ENCODE peak calls at places on chromosomes 12 and 14, in four cellular contexts. One of them, this sample, is unnamed.

GRCh38 chr12:69511870-69512269 is 41.7 kb downstream of the FRS2 start:
- DNase-seq in HCT116: no peak
- DNase-seq in HepG2: no peak
- DNase-seq in K562: no peak
- DNase-seq in this sample: no peak

GRCh38 chr14:60724080-60724618 is at the start of gene SIX4:
- DNase-seq in HCT116: peak
- DNase-seq in HepG2: peak
- DNase-seq in K562: peak
- DNase-seq in this sample: peak

GRCh38 chr12:88897723-88898122 is 317.5 kb upstream of the KITLG start:
- DNase-seq in HCT116: no peak
- DNase-seq in HepG2: no peak
- DNase-seq in K562: no peak
- DNase-seq in this sample: no peak

GRCh38 chr12:4290011-4290790 is 16.6 kb downstream of the CCND2 start:
- DNase-seq in HCT116: no peak
- DNase-seq in HepG2: no peak
- DNase-seq in K562: no peak
- DNase-seq in this sample: no peak

GRCh38 chr12:118136559-118137003 is 657 bp downstream of the PEBP1 start:
- DNase-seq in HCT116: no peak
- DNase-seq in HepG2: peak
- DNase-seq in K562: peak
- DNase-seq in this sample: no peak

GRCh38 chr14:90040411-90040810 is 21.4 kb upstream of the KCNK13 start:
- DNase-seq in HCT116: no peak
- DNase-seq in HepG2: no peak
- DNase-seq in K562: no peak
- DNase-seq in this sample: no peak

GRCh38 chr12:78101946-78102635 is 271.4 kb downstream of the NAV3 start:
- DNase-seq in HCT116: peak
- DNase-seq in HepG2: no peak
- DNase-seq in K562: no peak
- DNase-seq in this sample: no peak

GRCh38 chr12:11228268-11228879 is 41.1 kb downstream of the PRB3 start:
- DNase-seq in HCT116: peak
- DNase-seq in HepG2: peak
- DNase-seq in K562: peak
- DNase-seq in this sample: peak

GRCh38 chr14:54567224-54567633 is 301 bp downstream of the SAMD4A start:
- DNase-seq in HCT116: no peak
- DNase-seq in HepG2: no peak
- DNase-seq in K562: peak
- DNase-seq in this sample: no peak

GRCh38 chr14:74804219-74804825 is 41.2 kb downstream of the YLPM1 start:
- DNase-seq in HCT116: peak
- DNase-seq in HepG2: peak
- DNase-seq in K562: peak
- DNase-seq in this sample: peak

GRCh38 chr14:91302391-91302790 is 57.9 kb upstream of the GPR68 start:
- DNase-seq in HCT116: no peak
- DNase-seq in HepG2: no peak
- DNase-seq in K562: no peak
- DNase-seq in this sample: no peak

GRCh38 chr12:26042645-26043044 is 82.2 kb downstream of the BHLHE41 start:
- DNase-seq in HCT116: no peak
- DNase-seq in HepG2: no peak
- DNase-seq in K562: no peak
- DNase-seq in this sample: no peak

GRCh38 chr12:67413577-67413976 is 144.4 kb downstream of the CAND1 start:
- DNase-seq in HCT116: no peak
- DNase-seq in HepG2: no peak
- DNase-seq in K562: no peak
- DNase-seq in this sample: no peak

GRCh38 chr14:85535916-85536834 is 6.2 kb downstream of the FLRT2 start:
- DNase-seq in HCT116: no peak
- DNase-seq in HepG2: peak
- DNase-seq in K562: no peak
- DNase-seq in this sample: no peak
- TF ChIP-seq TCF7L2 in HCT116: no peak
- TF ChIP-seq TCF7L2 in HepG2: no peak
- TF ChIP-seq TCF7L2 in K562: no peak
- TF ChIP-seq TCF7L2 in this sample: no peak

DNA sequence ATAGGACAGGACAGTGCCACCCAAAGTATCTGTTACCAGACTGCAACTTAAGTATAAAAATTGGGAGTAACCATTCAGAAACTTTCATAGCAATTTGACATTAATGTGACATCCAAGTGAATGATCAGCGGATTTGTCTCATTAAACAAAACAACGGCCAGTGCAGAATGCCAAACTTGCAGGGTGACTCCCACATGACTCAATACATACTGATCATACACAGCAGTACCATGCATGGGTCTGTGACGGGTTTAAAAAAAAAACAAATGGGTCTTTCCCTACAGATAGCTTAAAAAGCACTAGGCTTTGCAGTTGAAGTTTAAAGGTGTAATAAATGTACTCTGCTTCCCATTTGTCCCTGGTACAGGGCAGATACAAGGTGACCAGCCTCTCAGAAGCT is 116.6 kb downstream of the SLC35F4 start:
- DNase-seq in HCT116: no peak
- DNase-seq in HepG2: no peak
- DNase-seq in K562: no peak
- DNase-seq in this sample: no peak
- TF ChIP-seq TCF7L2 in HCT116: no peak
- TF ChIP-seq TCF7L2 in HepG2: no peak
- TF ChIP-seq TCF7L2 in K562: no peak
- TF ChIP-seq TCF7L2 in this sample: no peak

GRCh38 chr14:93629636-93630035 is 158.6 kb downstream of the PRIMA1 start:
- DNase-seq in HCT116: no peak
- DNase-seq in HepG2: no peak
- DNase-seq in K562: no peak
- DNase-seq in this sample: no peak
- TF ChIP-seq TCF7L2 in HCT116: no peak
- TF ChIP-seq TCF7L2 in HepG2: no peak
- TF ChIP-seq TCF7L2 in K562: no peak
- TF ChIP-seq TCF7L2 in this sample: no peak

GRCh38 chr14:35973770-35974169 is 147.6 kb downstream of the BRMS1L start:
- DNase-seq in HCT116: no peak
- DNase-seq in HepG2: no peak
- DNase-seq in K562: no peak
- DNase-seq in this sample: no peak

GRCh38 chr14:35975814-35976213 is 149.7 kb downstream of the BRMS1L start:
- DNase-seq in HCT116: no peak
- DNase-seq in HepG2: no peak
- DNase-seq in K562: no peak
- DNase-seq in this sample: no peak

GRCh38 chr14:35969310-35969709 is 143.2 kb downstream of the BRMS1L start:
- DNase-seq in HCT116: no peak
- DNase-seq in HepG2: no peak
- DNase-seq in K562: no peak
- DNase-seq in this sample: no peak

GRCh38 chr14:35971965-35972630 is 146.0 kb downstream of the BRMS1L start:
- DNase-seq in HCT116: no peak
- DNase-seq in HepG2: no peak
- DNase-seq in K562: no peak
- DNase-seq in this sample: no peak
- TF ChIP-seq TCF7L2 in HCT116: no peak
- TF ChIP-seq TCF7L2 in HepG2: no peak
- TF ChIP-seq TCF7L2 in K562: no peak
- TF ChIP-seq TCF7L2 in this sample: no peak

GRCh38 chr12:39902823-39903222 is 203.1 kb downstream of the SLC2A13 start:
- DNase-seq in HCT116: peak
- DNase-seq in HepG2: no peak
- DNase-seq in K562: no peak
- DNase-seq in this sample: no peak
- TF ChIP-seq TCF7L2 in HCT116: peak
- TF ChIP-seq TCF7L2 in HepG2: no peak
- TF ChIP-seq TCF7L2 in K562: no peak
- TF ChIP-seq TCF7L2 in this sample: no peak

GRCh38 chr12:92764820-92765219 is 62.0 kb downstream of the PLEKHG7 start:
- DNase-seq in HCT116: no peak
- DNase-seq in HepG2: no peak
- DNase-seq in K562: peak
- DNase-seq in this sample: no peak
- TF ChIP-seq TCF7L2 in HCT116: no peak
- TF ChIP-seq TCF7L2 in HepG2: no peak
- TF ChIP-seq TCF7L2 in K562: no peak
- TF ChIP-seq TCF7L2 in this sample: no peak

GRCh38 chr14:58792421-58792820 is 154.7 kb downstream of the DACT1 start:
- DNase-seq in HCT116: no peak
- DNase-seq in HepG2: no peak
- DNase-seq in K562: no peak
- DNase-seq in this sample: no peak
- TF ChIP-seq TCF7L2 in HCT116: no peak
- TF ChIP-seq TCF7L2 in HepG2: no peak
- TF ChIP-seq TCF7L2 in K562: no peak
- TF ChIP-seq TCF7L2 in this sample: no peak

GRCh38 chr12:79635676-79636075 is 55.1 kb downstream of the PAWR start:
- DNase-seq in HCT116: no peak
- DNase-seq in HepG2: no peak
- DNase-seq in K562: no peak
- DNase-seq in this sample: no peak

GRCh38 chr12:79638490-79638889 is 52.3 kb downstream of the PAWR start:
- DNase-seq in HCT116: no peak
- DNase-seq in HepG2: peak
- DNase-seq in K562: no peak
- DNase-seq in this sample: no peak

GRCh38 chr12:79629561-79629960 is 61.2 kb downstream of the PAWR start:
- DNase-seq in HCT116: no peak
- DNase-seq in HepG2: no peak
- DNase-seq in K562: no peak
- DNase-seq in this sample: no peak

GRCh38 chr12:79637093-79637492 is 53.7 kb downstream of the PAWR start:
- DNase-seq in HCT116: no peak
- DNase-seq in HepG2: no peak
- DNase-seq in K562: no peak
- DNase-seq in this sample: no peak

GRCh38 chr12:79634957-79635471 is 55.8 kb downstream of the PAWR start:
- DNase-seq in HCT116: no peak
- DNase-seq in HepG2: no peak
- DNase-seq in K562: no peak
- DNase-seq in this sample: no peak
- TF ChIP-seq TCF7L2 in HCT116: no peak
- TF ChIP-seq TCF7L2 in HepG2: no peak
- TF ChIP-seq TCF7L2 in K562: no peak
- TF ChIP-seq TCF7L2 in this sample: no peak